ENCODE peak calls at places on chromosome 7, in six cellular contexts. D, I, U, B, Q and Z are unnamed samples.

GRCh38 chr7:131546583-131547111 is 9.8 kb downstream of the PODXL start:
- DNase-seq in D (peak; percentile 48), I (no peak), U (peak; percentile 53), B (no peak), Q (no peak), Z (no peak)

GRCh38 chr7:137664846-137665245 is 181.9 kb downstream of the DGKI start:
- DNase-seq in D (no peak), I (no peak), U (no peak), B (no peak), Q (no peak), Z (no peak)

GRCh38 chr7:138816650-138817049 is 18.7 kb upstream of the ATP6V0A4 start:
- DNase-seq in D (no peak), I (no peak), U (no peak), B (no peak), Q (no peak), Z (no peak)

GRCh38 chr7:135352285-135352684 is 118.6 kb downstream of the STRA8 start:
- DNase-seq in D (no peak), I (no peak), U (no peak), B (no peak), Q (no peak), Z (no peak)

GRCh38 chr7:90613088-90613498 is 17.0 kb downstream of the CDK14 start:
- DNase-seq in D (no peak), I (no peak), U (peak; percentile 66), B (no peak), Q (no peak), Z (no peak)

GRCh38 chr7:37052673-37053072 is 328.4 kb upstream of the AOAH start:
- DNase-seq in D (no peak), I (no peak), U (peak; percentile 32), B (no peak), Q (no peak), Z (no peak)

GRCh38 chr7:36289833-36290661 is 99.6 kb upstream of the ANLN start:
- DNase-seq in D (peak; percentile 98), I (no peak), U (no peak), B (peak; percentile 97), Q (no peak), Z (peak; percentile 67)

GRCh38 chr7:86148501-86148900 is 495.2 kb upstream of the GRM3 start:
- DNase-seq in D (no peak), I (no peak), U (no peak), B (no peak), Q (no peak), Z (no peak)

GRCh38 chr7:27994639-27995038 is 186.0 kb downstream of the JAZF1 start:
- DNase-seq in D (no peak), I (no peak), U (peak; percentile 74), B (no peak), Q (no peak), Z (no peak)

GRCh38 chr7:73844848-73845460 is 2.6 kb upstream of the METTL27 start:
- DNase-seq in D (peak; percentile 77), I (no peak), U (peak; percentile 88), B (no peak), Q (peak; percentile 46), Z (no peak)

GRCh38 chr7:96989241-96989858 is 16.0 kb upstream of the DLX6 start:
- DNase-seq in D (no peak), I (no peak), U (no peak), B (no peak), Q (no peak), Z (no peak)

GRCh38 chr7:122488241-122488640 is 183.7 kb upstream of the FEZF1 start:
- DNase-seq in D (no peak), I (no peak), U (no peak), B (no peak), Q (no peak), Z (peak; percentile 18)

GRCh38 chr7:79268730-79269129 is 184.7 kb downstream of the MAGI2 start:
- DNase-seq in D (no peak), I (no peak), U (no peak), B (no peak), Q (no peak), Z (no peak)

GRCh38 chr7:2402687-2403013 is 761 bp upstream of the CHST12 start:
- DNase-seq in D (no peak), I (no peak), U (no peak), B (no peak), Q (no peak), Z (no peak)

GRCh38 chr7:37048674-37049073 is 324.4 kb upstream of the AOAH start:
- DNase-seq in D (no peak), I (no peak), U (no peak), B (no peak), Q (no peak), Z (no peak)

GRCh38 chr7:19708397-19709248 is at the start of gene POLR1F:
- DNase-seq in D (peak; percentile 93), I (peak; percentile 96), U (peak; percentile 98), B (peak; percentile 94), Q (peak; percentile 75), Z (peak; percentile 75)

GRCh38 chr7:104791065-104791464 is 222.9 kb upstream of the KMT2E start:
- DNase-seq in D (no peak), I (no peak), U (no peak), B (no peak), Q (no peak), Z (no peak)

GRCh38 chr7:42734568-42734967 is 177.3 kb downstream of the C7orf25 start:
- DNase-seq in D (no peak), I (no peak), U (peak; percentile 20), B (no peak), Q (peak; percentile 7), Z (no peak)

GRCh38 chr7:74083928-74084721 is 521 bp downstream of the LIMK1 start:
- DNase-seq in D (no peak), I (peak; percentile 61), U (peak; percentile 85), B (no peak), Q (no peak), Z (no peak)

GRCh38 chr7:91913612-91914011 is 27.1 kb upstream of the AKAP9 start:
- DNase-seq in D (no peak), I (no peak), U (peak; percentile 82), B (no peak), Q (peak; percentile 23), Z (no peak)

GRCh38 chr7:117800406-117800805 is 72.8 kb downstream of the CTTNBP2 start:
- DNase-seq in D (no peak), I (no peak), U (no peak), B (no peak), Q (no peak), Z (peak; percentile 48)

GRCh38 chr7:77649950-77650349 is 46.3 kb upstream of the RSBN1L start:
- DNase-seq in D (no peak), I (no peak), U (peak; percentile 33), B (no peak), Q (no peak), Z (no peak)

GRCh38 chr7:50531401-50531906 is 33.8 kb downstream of the DDC start:
- DNase-seq in D (peak; percentile 98), I (no peak), U (peak; percentile 50), B (peak; percentile 78), Q (no peak), Z (peak; percentile 75)

GRCh38 chr7:120725376-120726039 is 132.4 kb downstream of the TSPAN12 start:
- DNase-seq in D (no peak), I (no peak), U (peak; percentile 81), B (no peak), Q (peak; percentile 8), Z (no peak)

GRCh38 chr7:73451780-73452398 is 18.3 kb downstream of the FZD9 start:
- DNase-seq in D (no peak), I (no peak), U (peak; percentile 73), B (peak; percentile 49), Q (peak; percentile 24), Z (no peak)

GRCh38 chr7:151775547-151776443 is 101.1 kb downstream of the PRKAG2 start:
- DNase-seq in D (no peak), I (peak; percentile 45), U (no peak), B (no peak), Q (no peak), Z (no peak)

GRCh38 chr7:2730846-2731770 is 43.1 kb downstream of the AMZ1 start:
- DNase-seq in D (no peak), I (peak; percentile 40), U (no peak), B (no peak), Q (no peak), Z (no peak)

GRCh38 chr7:20785211-20786048 is 1.3 kb downstream of the SP8 start:
- DNase-seq in D (no peak), I (no peak), U (peak; percentile 47), B (peak; percentile 32), Q (no peak), Z (no peak)

GRCh38 chr7:20786049-20786412 is 655 bp downstream of the SP8 start:
- DNase-seq in D (no peak), I (no peak), U (no peak), B (no peak), Q (no peak), Z (no peak)

GRCh38 chr7:20786779-20787651 is at the start of gene SP8:
- DNase-seq in D (no peak), I (no peak), U (peak; percentile 33), B (no peak), Q (no peak), Z (no peak)

GRCh38 chr7:20787658-20788057 is 972 bp upstream of the SP8 start:
- DNase-seq in D (no peak), I (no peak), U (no peak), B (no peak), Q (no peak), Z (no peak)

DNA sequence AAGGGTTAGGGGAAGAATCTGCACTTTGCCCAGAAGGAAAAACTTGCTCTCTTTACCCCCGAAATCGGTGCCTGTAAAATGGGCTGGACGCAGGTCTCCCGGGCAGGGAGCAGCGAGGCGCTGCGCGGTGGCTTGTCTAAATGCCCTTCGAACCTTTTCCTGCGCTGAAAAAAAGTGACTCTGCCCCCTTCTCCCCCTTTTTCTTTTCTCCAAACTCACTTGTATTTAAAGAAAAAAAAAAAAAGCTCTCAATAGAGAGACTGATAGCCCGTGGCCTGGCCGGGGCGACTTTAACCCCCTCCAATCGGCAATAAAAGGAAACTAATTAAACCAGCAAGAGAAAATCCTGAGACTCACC is 286 bp downstream of the SP8 start:
- DNase-seq in D (no peak), I (no peak), U (no peak), B (no peak), Q (no peak), Z (no peak)
- H3K4me3 ChIP-seq in D (no peak overlapping the region), I (peak overlapping the region; percentile 60), U (peak overlapping the region; percentile 32), B (no peak overlapping the region), Q (no peak overlapping the region), Z (no peak overlapping the region)

DNA sequence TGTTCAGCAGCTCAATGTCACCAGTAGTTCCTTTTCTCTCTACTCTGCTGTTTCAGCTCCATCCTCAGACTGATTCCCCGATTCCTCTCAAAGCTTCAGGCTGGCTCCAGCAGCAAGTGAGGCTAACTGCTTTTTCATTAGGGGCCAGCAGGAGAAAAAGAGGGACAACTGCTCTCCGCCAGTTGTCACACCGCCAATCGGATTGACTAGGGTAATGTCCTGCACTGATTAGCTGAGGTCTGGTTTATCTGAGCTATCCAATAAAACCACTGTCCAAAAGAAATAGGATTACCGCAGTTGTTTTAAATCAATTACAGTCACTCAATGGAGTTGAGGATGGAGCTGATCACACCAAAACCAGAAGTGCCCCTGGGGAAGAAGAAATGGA is 351.4 kb upstream of the NPVF start:
- DNase-seq in D (no peak), I (no peak), U (no peak), B (no peak), Q (no peak), Z (no peak)
- H3K4me3 ChIP-seq in D (no peak overlapping the region), I (no peak overlapping the region), U (no peak overlapping the region), B (no peak overlapping the region), Q (no peak overlapping the region), Z (no peak overlapping the region)

GRCh38 chr7:112038353-112038752 is 167.8 kb downstream of the DOCK4 start:
- DNase-seq in D (no peak), I (no peak), U (no peak), B (no peak), Q (no peak), Z (no peak)
- H3K4me3 ChIP-seq in D (no peak overlapping the region), I (no peak overlapping the region), U (no peak overlapping the region), B (no peak overlapping the region), Q (no peak overlapping the region), Z (no peak overlapping the region)

GRCh38 chr7:153886121-153886505 is 166.1 kb upstream of the DPP6 start:
- DNase-seq in D (no peak), I (no peak), U (no peak), B (no peak), Q (no peak), Z (no peak)
- H3K4me3 ChIP-seq in D (no peak overlapping the region), I (peak overlapping the region; percentile 51), U (no peak overlapping the region), B (no peak overlapping the region), Q (no peak overlapping the region), Z (no peak overlapping the region)